ENCODE peak calls at places on chromosomes 3 and 15, in ten cellular contexts. C is esophagus squamous epithelium; A is lower lobe of right lung; K is CD8-positive, alpha-beta memory T cell; R is CD8-positive, alpha-beta T cell; V is HCT116; D is gastrocnemius medialis; M is upper lobe of right lung; E is effector memory CD4-positive, alpha-beta T cell; I is mammary epithelial cell. F is an unnamed sample.

GRCh38 chr15:74174216-74174965 is 881 bp downstream of the ISLR start:
- DNase-seq in C (no peak), A (peak; percentile 33), K (no peak), R (no peak), V (no peak), D (no peak), M (no peak), E (no peak), I (no peak), F (no peak)

GRCh38 chr3:5220667-5221431 is 33.3 kb downstream of the EDEM1 start:
- DNase-seq in C (no peak), A (no peak), K (no peak), R (no peak), V (no peak), D (no peak), M (no peak), E (no peak), I (no peak), F (no peak)

GRCh38 chr3:20039082-20039764 is 1.0 kb upstream of the KAT2B start:
- DNase-seq in C (no peak), A (no peak), K (no peak), R (no peak), V (no peak), D (no peak), M (no peak), E (no peak), I (no peak), F (no peak)

GRCh38 chr15:92705693-92706618 is 50.4 kb upstream of the FAM174B start:
- DNase-seq in C (no peak), A (no peak), K (no peak), R (no peak), V (no peak), D (no peak), M (no peak), E (no peak), I (no peak), F (no peak)

GRCh38 chr3:52444860-52445793 is at the start of gene SEMA3G:
- DNase-seq in C (no peak), A (peak; percentile 91), K (peak; percentile 62), R (peak; percentile 77), V (peak; percentile 74), D (peak; percentile 78), M (peak; percentile 92), E (peak; percentile 66), I (peak; percentile 50), F (no peak)

GRCh38 chr3:124361566-124361965 is 368.7 kb upstream of the UMPS start:
- DNase-seq in C (no peak), A (no peak), K (no peak), R (no peak), V (no peak), D (no peak), M (no peak), E (no peak), I (no peak), F (no peak)

GRCh38 chr3:33541918-33542317 is 101.7 kb upstream of the UBP1 start:
- DNase-seq in C (no peak), A (no peak), K (no peak), R (no peak), V (no peak), D (no peak), M (no peak), E (no peak), I (no peak), F (no peak)

GRCh38 chr3:122233109-122233952 is 49.9 kb downstream of the CASR start:
- DNase-seq in C (no peak), A (peak; percentile 56), K (no peak), R (no peak), V (no peak), D (no peak), M (no peak), E (no peak), I (no peak), F (no peak)

GRCh38 chr3:16511561-16512434 is 1.7 kb downstream of the RFTN1 start:
- DNase-seq in C (peak; percentile 24), A (peak; percentile 60), K (peak; percentile 60), R (peak; percentile 92), V (no peak), D (peak; percentile 61), M (no peak), E (peak; percentile 53), I (no peak), F (peak; percentile 86)

GRCh38 chr15:79644091-79644490 is 212.0 kb downstream of the MINAR1 start:
- DNase-seq in C (no peak), A (no peak), K (no peak), R (no peak), V (no peak), D (no peak), M (no peak), E (no peak), I (peak; percentile 18), F (no peak)

GRCh38 chr3:24242012-24242698 is 252.5 kb downstream of the THRB start:
- DNase-seq in C (no peak), A (no peak), K (no peak), R (no peak), V (no peak), D (peak; percentile 62), M (no peak), E (no peak), I (peak; percentile 84), F (no peak)

GRCh38 chr15:83784975-83785374 is 131.1 kb downstream of the ADAMTSL3 start:
- DNase-seq in C (no peak), A (no peak), K (no peak), R (no peak), V (no peak), D (no peak), M (no peak), E (no peak), I (peak; percentile 81), F (no peak)

GRCh38 chr15:63892794-63893441 is 59.2 kb upstream of the HERC1 start:
- DNase-seq in C (no peak), A (peak; percentile 53), K (peak; percentile 61), R (peak; percentile 89), V (no peak), D (no peak), M (peak; percentile 66), E (peak; percentile 47), I (no peak), F (no peak)

GRCh38 chr3:172100482-172100881 is 61.1 kb downstream of the FNDC3B start:
- DNase-seq in C (no peak), A (no peak), K (no peak), R (no peak), V (no peak), D (no peak), M (no peak), E (no peak), I (no peak), F (no peak)
- H3K4me1 ChIP-seq in C (peaks cover 8% of the 10 kb centered on the region), A (peaks cover 97% of the 10 kb centered on the region), K (peaks cover 73% of the 10 kb centered on the region), R (peaks cover 61% of the 10 kb centered on the region), V (peaks cover 17% of the 10 kb centered on the region), D (peaks cover 95% of the 10 kb centered on the region), M (peaks cover 67% of the 10 kb centered on the region), E (peaks cover 18% of the 10 kb centered on the region), I (peaks cover 60% of the 10 kb centered on the region), F (peaks cover 91% of the 10 kb centered on the region)

GRCh38 chr3:45848392-45848791 is 6.5 kb upstream of the LZTFL1 start:
- DNase-seq in C (no peak), A (no peak), K (no peak), R (no peak), V (no peak), D (no peak), M (no peak), E (no peak), I (no peak), F (no peak)

DNA sequence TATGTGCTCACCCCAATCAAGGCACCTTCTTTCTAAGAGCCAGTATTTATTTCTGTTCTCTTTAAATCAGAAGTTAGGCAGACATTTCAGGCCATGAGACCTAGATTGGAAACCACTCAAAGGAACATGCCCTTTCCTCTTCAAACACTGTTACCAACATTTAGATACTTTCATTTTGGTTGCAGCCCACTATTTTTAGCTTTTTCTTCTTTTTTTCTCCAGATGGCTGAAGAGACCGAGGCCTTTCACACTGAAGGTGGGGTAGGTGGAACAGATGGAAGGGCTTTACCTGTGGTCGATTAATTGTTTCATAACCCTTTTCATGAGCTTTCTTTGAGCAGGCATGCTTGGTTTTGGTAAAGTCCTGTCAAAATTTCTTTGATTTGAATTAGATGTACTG is 10.9 kb upstream of the LZTFL1 start:
- DNase-seq in C (no peak), A (no peak), K (no peak), R (no peak), V (no peak), D (no peak), M (no peak), E (no peak), I (no peak), F (no peak)
- H3K27me3 ChIP-seq in C (peaks cover 13% of the 10 kb centered on the region), A (no peaks in the 10 kb centered on the region), K (no peaks in the 10 kb centered on the region), R (no peaks in the 10 kb centered on the region), V (peaks cover 5% of the 10 kb centered on the region), D (no peaks in the 10 kb centered on the region), M (no peaks in the 10 kb centered on the region), E (no peaks in the 10 kb centered on the region), I (no peaks in the 10 kb centered on the region), F (no peaks in the 10 kb centered on the region)

DNA sequence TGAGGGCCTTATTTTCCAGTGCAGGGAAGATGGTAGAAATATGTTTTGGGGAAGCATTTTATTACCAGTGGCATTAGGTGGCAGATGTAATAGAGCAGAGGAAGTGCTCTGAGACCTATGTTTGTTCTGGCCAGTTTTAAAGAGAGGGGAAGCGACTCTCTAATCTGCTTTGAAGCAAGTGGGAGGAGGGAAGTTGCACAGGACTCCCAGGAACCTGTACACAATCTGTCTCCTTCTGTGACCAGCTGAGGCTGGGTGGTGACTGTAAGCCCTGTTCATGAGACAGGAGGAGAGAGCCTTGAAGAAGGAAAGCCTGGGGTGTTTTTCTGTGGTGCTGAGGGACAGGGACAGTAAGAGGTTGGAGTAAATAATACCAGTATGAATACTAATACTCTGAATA is 60.5 kb downstream of the LPP start:
- DNase-seq in C (no peak), A (peak; percentile 56), K (no peak), R (no peak), V (no peak), D (no peak), M (no peak), E (no peak), I (no peak), F (peak; percentile 52)
- H3K4me3 ChIP-seq in C (peak overlapping the region; percentile 32), A (no peak overlapping the region), K (no peak overlapping the region), R (no peak overlapping the region), V (no peak overlapping the region), D (no peak overlapping the region), M (peak overlapping the region; percentile 8), E (no peak overlapping the region), I (no peak overlapping the region), F (no peak overlapping the region)

GRCh38 chr3:12627371-12627770 is 36.5 kb downstream of the RAF1 start:
- DNase-seq in C (no peak), A (no peak), K (no peak), R (no peak), V (no peak), D (no peak), M (no peak), E (no peak), I (no peak), F (no peak)
- H3K4me1 ChIP-seq in C (no peaks in the 10 kb centered on the region), A (peaks cover 52% of the 10 kb centered on the region), K (peaks cover 38% of the 10 kb centered on the region), R (peaks cover 23% of the 10 kb centered on the region), V (peaks cover 33% of the 10 kb centered on the region), D (peaks cover 67% of the 10 kb centered on the region), M (peaks cover 62% of the 10 kb centered on the region), E (peaks cover 4% of the 10 kb centered on the region), I (no peaks in the 10 kb centered on the region), F (no peaks in the 10 kb centered on the region)